ENCODE peak calls at places on chromosomes 16 and 17, in four cellular contexts. O, H, N and J are unnamed samples. For H3K4me1, the result is how much of the 10 kb centered on the place peaks cover.

GRCh38 chr16:66908762-66909559 is 9.7 kb downstream of the CDH16 start:
- DNase-seq in H (no peak), N (no peak), O (no peak), J (no peak)

GRCh38 chr16:4855804-4856203 is 8.5 kb downstream of the UBN1 start:
- DNase-seq in H (no peak), N (no peak), O (no peak), J (no peak)

GRCh38 chr17:45646288-45646988 is 137.7 kb upstream of the CRHR1 start:
- DNase-seq in H (no peak), O (no peak), N (peak), J (no peak)

GRCh38 chr17:40363480-40363838 is 1.1 kb downstream of the GJD3 start:
- DNase-seq in O (no peak), N (no peak), H (peak), J (no peak)

GRCh38 chr16:20906225-20906870 is 5.8 kb downstream of the LYRM1 start:
- DNase-seq in H (no peak), O (no peak), N (no peak), J (no peak)

GRCh38 chr17:82923366-82924113 is 83.7 kb upstream of the ZNF750 start:
- DNase-seq in N (no peak), H (no peak), O (no peak), J (no peak)

GRCh38 chr17:80931421-80932265 is 60.0 kb upstream of the CHMP6 start:
- DNase-seq in N (no peak), O (no peak), H (peak), J (no peak)

GRCh38 chr16:84795338-84796053 is 24.3 kb upstream of the CRISPLD2 start:
- DNase-seq in H (no peak), N (no peak), O (no peak), J (no peak)

GRCh38 chr16:55470533-55471371 is 8.2 kb upstream of the MMP2 start:
- DNase-seq in N (no peak), H (no peak), O (no peak), J (no peak)

GRCh38 chr17:58391302-58391984 is 25.9 kb downstream of the RNF43 start:
- DNase-seq in N (peak), H (no peak), O (no peak), J (peak)

GRCh38 chr17:82076018-82076784 is 10.6 kb upstream of the DUS1L start:
- DNase-seq in N (no peak), H (no peak), O (no peak), J (no peak)

GRCh38 chr17:49487202-49487601 is 7.9 kb upstream of the NGFR start:
- DNase-seq in H (no peak), N (no peak), O (no peak), J (no peak)

GRCh38 chr16:4081035-4081434 is 35.2 kb downstream of the ADCY9 start:
- DNase-seq in H (no peak), O (no peak), N (no peak), J (no peak)

GRCh38 chr16:31842864-31843263 is 30.7 kb upstream of the ZNF267 start:
- DNase-seq in H (no peak), N (no peak), O (no peak), J (no peak)

GRCh38 chr16:46830902-46831647 is at the start of gene C16orf87:
- DNase-seq in N (peak), H (peak), O (peak), J (peak)

GRCh38 chr16:30660424-30661251 is 2.4 kb downstream of the FBRS start:
- DNase-seq in O (no peak), N (no peak), H (no peak), J (no peak)

GRCh38 chr16:78576941-78577340 is 477.5 kb downstream of the WWOX start:
- DNase-seq in N (no peak), O (no peak), H (no peak), J (no peak)

GRCh38 chr16:75477680-75478473 is 13.4 kb upstream of the TMEM170A start:
- DNase-seq in O (no peak), N (no peak), H (no peak), J (no peak)

GRCh38 chr16:84406006-84406963 is 37.9 kb downstream of the ATP2C2 start:
- DNase-seq in H (no peak), N (no peak), O (no peak), J (peak)

GRCh38 chr16:90046971-90047713 is 27.9 kb upstream of the DBNDD1 start:
- DNase-seq in O (no peak), H (peak), N (peak), J (no peak)

GRCh38 chr17:65750678-65751077 is 189.2 kb upstream of the AXIN2 start:
- DNase-seq in O (peak), N (peak), H (no peak), J (peak)

GRCh38 chr16:30551781-30552180 is 6.4 kb downstream of the ZNF764 start:
- DNase-seq in O (no peak), N (no peak), H (no peak), J (no peak)

GRCh38 chr16:71542377-71542776 is 16.2 kb downstream of the CHST4 start:
- DNase-seq in O (no peak), N (peak), H (peak), J (peak)

GRCh38 chr17:40926341-40926740 is 11.1 kb downstream of the KRT23 start:
- DNase-seq in H (no peak), O (no peak), N (no peak), J (no peak)

GRCh38 chr16:59181821-59182420 is 447.8 kb upstream of the GOT2 start:
- DNase-seq in H (no peak), O (no peak), N (no peak), J (no peak)

GRCh38 chr17:7856081-7856791 is 1.1 kb downstream of the NAA38 start:
- DNase-seq in H (peak), O (no peak), N (no peak), J (peak)

GRCh38 chr16:72999541-73000019 is 48.3 kb downstream of the ZFHX3 start:
- DNase-seq in O (no peak), N (no peak), H (no peak), J (no peak)

GRCh38 chr17:60766778-60767190 is 89.1 kb downstream of the BCAS3 start:
- DNase-seq in H (no peak), N (peak), O (no peak), J (no peak)

GRCh38 chr17:12566281-12567002 is 99.2 kb upstream of the MYOCD start:
- DNase-seq in N (no peak), H (no peak), O (no peak), J (no peak)

GRCh38 chr16:75899163-75899562 is 172.9 kb upstream of the CPHXL start:
- DNase-seq in O (no peak), N (no peak), H (no peak), J (peak)

GRCh38 chr16:11277607-11278337 is 1.5 kb upstream of the PRM2 start:
- DNase-seq in N (no peak), H (no peak), O (no peak), J (no peak)

GRCh38 chr16:85553436-85554113 is 59.5 kb upstream of the GSE1 start:
- DNase-seq in O (no peak), N (peak), H (peak), J (no peak)

GRCh38 chr16:83915491-83915890 is 16.6 kb downstream of the MLYCD start:
- DNase-seq in H (no peak), O (no peak), N (no peak), J (no peak)

GRCh38 chr16:4687946-4688673 is 5.3 kb upstream of the NUDT16L1 start:
- DNase-seq in N (no peak), O (no peak), H (no peak), J (no peak)

GRCh38 chr16:11004957-11005610 is 60.7 kb downstream of the CLEC16A start:
- DNase-seq in O (no peak), H (no peak), N (no peak), J (no peak)

GRCh38 chr16:89798832-89799370 is 17.5 kb downstream of the FANCA start:
- DNase-seq in N (no peak), O (no peak), H (no peak), J (peak)

GRCh38 chr16:56866955-56867830 is 2.2 kb downstream of the SLC12A3 start:
- DNase-seq in N (peak), O (no peak), H (peak), J (peak)

DNA sequence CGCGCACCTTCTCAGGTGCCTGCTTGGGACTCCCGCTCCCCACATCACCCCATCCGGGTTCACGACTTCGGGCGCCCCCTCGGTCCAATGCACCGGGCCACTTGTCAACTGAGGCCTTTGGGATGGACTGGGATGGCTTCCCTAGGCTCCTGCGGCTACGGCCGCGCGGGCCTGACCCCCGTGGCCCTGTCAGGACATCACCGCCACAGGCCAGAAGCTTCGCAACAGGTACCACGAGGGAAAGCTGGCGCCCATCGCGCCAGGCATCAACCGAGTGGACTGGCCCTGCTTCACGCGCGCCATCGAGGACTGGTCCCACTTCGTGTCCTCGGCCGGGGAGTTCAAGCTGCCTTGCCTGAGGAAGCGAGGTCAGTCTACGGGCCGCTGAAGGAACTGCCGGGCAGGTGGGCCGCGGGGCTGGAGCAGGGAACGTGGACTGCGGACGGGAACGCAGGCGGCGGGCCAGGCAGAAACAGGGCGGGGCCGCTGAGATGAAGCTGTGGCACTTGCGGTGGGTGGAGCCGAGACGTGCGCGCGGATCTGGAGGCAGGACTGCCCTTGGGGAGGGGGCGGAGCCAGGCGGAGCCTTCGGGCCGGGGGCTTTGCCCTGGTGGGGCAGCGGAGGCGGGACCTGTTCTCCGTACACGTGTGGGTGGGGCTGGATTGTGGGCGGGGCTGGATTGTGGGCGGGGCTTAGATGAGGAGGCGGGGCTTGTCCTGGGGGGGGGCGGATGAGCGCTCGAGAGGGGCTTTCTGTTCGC is 13.7 kb upstream of the CNGB1 start:
- DNase-seq in N (peak), O (no peak), H (peak), J (peak)
- TF ChIP-seq USF2 in N (no peak), O (no peak), H (no peak), J (no peak)

GRCh38 chr17:34163681-34164080 is 91.4 kb upstream of the CCL2 start:
- DNase-seq in N (peak), O (no peak), H (peak), J (peak)
- TF ChIP-seq TCF12 in N (no peak), O (no peak), H (no peak), J (no peak)

GRCh38 chr17:77449908-77450741 is 309.4 kb downstream of the SEC14L1 start:
- DNase-seq in H (peak), O (no peak), N (peak), J (peak)
- H3K4me1 ChIP-seq in H (under half), O (half or more), N (under half), J (under half)

DNA sequence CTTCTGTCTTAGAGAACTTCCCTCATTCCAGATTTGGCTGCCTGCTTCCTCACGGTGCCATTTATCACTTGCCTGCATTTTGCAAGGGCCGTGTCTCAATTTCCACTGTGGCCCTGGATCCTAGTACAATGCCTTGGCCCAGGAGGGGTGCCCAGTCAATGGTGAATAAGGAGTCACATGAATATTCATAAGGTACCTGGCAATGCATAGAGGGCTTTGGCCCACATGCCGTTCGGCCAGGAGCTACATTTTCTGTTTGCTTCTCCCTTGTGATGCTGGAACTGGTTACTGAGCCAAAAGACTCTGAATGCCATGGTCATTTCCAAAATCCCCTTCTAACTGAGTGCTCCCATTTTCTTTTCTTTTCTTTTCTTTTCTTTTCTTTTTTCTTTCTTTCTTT is 4.8 kb upstream of the PIRT start:
- DNase-seq in O (no peak), N (no peak), H (no peak), J (no peak)
- TF ChIP-seq USF2 in O (no peak), N (no peak), H (no peak), J (no peak)

GRCh38 chr16:68090526-68090925 is 5.4 kb downstream of the NFATC3 start:
- DNase-seq in O (no peak), H (no peak), N (no peak), J (no peak)
- TF ChIP-seq TCF12 in O (no peak), H (no peak), N (no peak), J (no peak)

DNA sequence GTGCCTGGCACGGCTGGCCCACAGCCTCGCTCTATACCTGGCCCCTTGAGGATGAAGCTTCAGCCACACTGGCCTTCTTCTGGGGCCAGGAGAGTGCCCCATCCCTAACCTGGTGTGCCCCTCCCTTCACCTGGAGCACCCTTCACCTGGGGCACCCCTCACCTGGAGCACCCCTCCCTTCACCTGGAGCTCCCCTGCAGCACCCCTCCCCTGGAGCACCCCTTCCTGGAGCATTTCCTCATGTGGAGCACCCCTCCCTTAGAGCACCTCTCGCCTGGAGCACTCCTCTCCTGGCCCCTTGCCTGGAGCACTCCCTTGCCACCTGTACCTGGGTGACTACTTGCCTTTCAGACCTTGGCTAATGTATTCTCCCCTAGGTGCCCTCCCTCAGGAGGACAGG is 2.4 kb upstream of the FBXL16 start:
- DNase-seq in O (no peak), N (no peak), H (no peak), J (no peak)
- H3K4me1 ChIP-seq in O (under half), N (under half), H (under half), J (under half)

GRCh38 chr17:71251276-71251675 is 869.5 kb upstream of the SOX9 start:
- DNase-seq in O (no peak), N (no peak), H (no peak), J (no peak)

GRCh38 chr17:71251936-71252335 is 868.9 kb upstream of the SOX9 start:
- DNase-seq in O (no peak), N (no peak), H (no peak), J (no peak)

GRCh38 chr17:71252446-71252845 is 868.4 kb upstream of the SOX9 start:
- DNase-seq in N (no peak), H (no peak), O (no peak), J (no peak)

DNA sequence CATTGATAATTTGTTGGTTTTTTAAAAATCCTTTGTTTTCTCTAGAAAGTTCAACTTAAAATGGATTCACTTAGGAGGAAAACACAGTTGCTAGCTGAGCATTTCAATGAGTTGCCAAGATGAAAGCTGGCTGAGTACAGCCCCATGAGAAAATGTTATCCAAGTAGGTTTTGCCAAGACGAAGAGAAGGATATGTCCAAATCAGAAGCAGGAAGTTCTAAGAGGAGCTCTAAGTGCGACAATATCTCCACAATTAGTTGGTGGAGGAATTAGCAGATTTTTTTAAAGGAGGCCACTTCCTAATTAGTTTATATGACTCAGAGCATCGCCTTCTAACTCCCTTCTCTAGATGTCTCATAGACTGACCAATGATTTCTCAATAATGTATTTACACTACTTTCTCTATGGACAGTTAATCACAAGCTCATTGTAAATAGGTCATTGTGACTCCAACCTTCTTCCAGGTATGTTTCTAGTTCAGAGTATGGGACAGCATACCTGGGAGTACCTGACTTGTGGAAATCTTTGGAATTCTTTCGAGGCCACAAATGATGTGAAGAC is 873.3 kb upstream of the SOX9 start:
- DNase-seq in H (no peak), N (no peak), O (no peak), J (no peak)
- TF ChIP-seq USF2 in H (no peak), N (no peak), O (no peak), J (no peak)

GRCh38 chr17:20072692-20072992 is 63.5 kb downstream of the SPECC1 start:
- DNase-seq in N (no peak), H (no peak), O (no peak), J (no peak)

GRCh38 chr17:20074001-20074400 is 64.8 kb downstream of the SPECC1 start:
- DNase-seq in H (no peak), O (no peak), N (no peak), J (no peak)

GRCh38 chr17:20074489-20074888 is 65.3 kb downstream of the SPECC1 start:
- DNase-seq in O (no peak), H (no peak), N (no peak), J (no peak)

GRCh38 chr17:20071824-20072691 is 62.9 kb downstream of the SPECC1 start:
- DNase-seq in N (no peak), H (no peak), O (no peak), J (no peak)

DNA sequence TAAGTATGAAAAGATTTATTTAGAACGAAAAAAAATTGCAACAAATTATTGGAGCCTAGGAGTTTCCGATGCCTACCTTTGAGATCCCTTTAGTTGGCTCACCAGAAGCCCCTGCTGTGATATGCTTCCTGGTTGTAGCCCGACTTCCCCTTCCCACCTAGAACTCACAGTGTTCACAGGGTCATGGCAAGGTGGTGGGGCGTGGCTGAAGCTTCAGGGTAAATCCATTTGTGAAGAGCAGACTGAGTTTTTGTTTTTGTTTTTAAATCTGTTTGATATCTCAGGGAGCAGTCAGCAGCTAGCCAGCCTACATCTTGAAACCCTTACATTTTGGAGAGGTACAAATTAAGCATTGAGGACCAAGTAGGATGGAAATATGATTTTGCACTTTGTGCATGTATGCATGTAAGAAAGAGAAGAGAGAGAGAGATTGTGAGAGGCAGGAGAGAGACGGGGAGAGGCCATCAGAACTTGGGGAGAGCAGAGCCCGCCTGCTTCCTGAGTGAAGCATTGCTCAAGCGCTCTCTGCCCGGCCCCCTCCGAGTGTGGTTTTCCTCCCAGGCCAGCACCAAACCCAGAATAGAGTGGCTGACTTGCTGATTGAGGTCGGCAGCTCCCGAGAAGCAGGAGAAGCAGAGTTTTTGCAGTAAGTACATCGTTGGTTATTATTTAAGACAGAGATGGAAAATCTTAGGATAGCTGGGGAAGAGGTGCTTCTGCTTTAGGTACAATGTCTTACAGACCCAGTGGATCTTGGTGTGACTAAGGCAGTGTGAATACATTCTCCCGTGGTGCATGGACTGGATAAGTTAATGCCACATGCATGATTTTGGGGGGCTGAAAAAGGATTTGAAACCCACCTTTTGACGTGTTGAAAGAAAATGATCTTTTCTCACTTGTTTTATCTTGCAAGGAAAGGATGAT is 64.2 kb downstream of the SPECC1 start:
- DNase-seq in H (no peak), O (no peak), N (no peak), J (no peak)
- TF ChIP-seq TCF12 in H (no peak), O (no peak), N (no peak), J (no peak)

GRCh38 chr17:47279062-47279801 is 25.6 kb downstream of the ITGB3 start:
- DNase-seq in H (no peak), O (peak), N (no peak), J (no peak)
- H3K4me1 ChIP-seq in H (under half), O (under half), N (under half), J (under half)